ENCODE peak calls at places on chromosomes 13 and 19, in six cellular contexts. One of them, this sample, is unnamed.

GRCh38 chr13:33169273-33169980 is 116.1 kb downstream of the STARD13 start:
- DNase-seq in fibroblast of mammary gland: peak
- DNase-seq in CD4-positive, alpha-beta T cell: no peak
- DNase-seq in ovary: no peak
- DNase-seq in activated CD8-positive, alpha-beta T cell treated with anti-CD3 and anti-CD28 coated beads for 36 hours: no peak
- DNase-seq in GM12878: no peak
- DNase-seq in this sample: no peak

GRCh38 chr19:45681391-45682015 is 10.2 kb downstream of the SNRPD2 start:
- DNase-seq in fibroblast of mammary gland: peak
- DNase-seq in CD4-positive, alpha-beta T cell: peak
- DNase-seq in ovary: peak
- DNase-seq in activated CD8-positive, alpha-beta T cell treated with anti-CD3 and anti-CD28 coated beads for 36 hours: peak
- DNase-seq in GM12878: no peak
- DNase-seq in this sample: peak

GRCh38 chr13:75691183-75691582 is 55.1 kb downstream of the LMO7 start:
- DNase-seq in fibroblast of mammary gland: peak
- DNase-seq in CD4-positive, alpha-beta T cell: no peak
- DNase-seq in ovary: no peak
- DNase-seq in activated CD8-positive, alpha-beta T cell treated with anti-CD3 and anti-CD28 coated beads for 36 hours: no peak
- DNase-seq in GM12878: no peak
- DNase-seq in this sample: no peak

GRCh38 chr13:98416408-98416807 is 160.5 kb downstream of the STK24 start:
- DNase-seq in fibroblast of mammary gland: no peak
- DNase-seq in CD4-positive, alpha-beta T cell: no peak
- DNase-seq in ovary: no peak
- DNase-seq in activated CD8-positive, alpha-beta T cell treated with anti-CD3 and anti-CD28 coated beads for 36 hours: no peak
- DNase-seq in GM12878: no peak
- DNase-seq in this sample: no peak

GRCh38 chr13:112887557-112887991 is 81.4 kb upstream of the MCF2L start:
- DNase-seq in fibroblast of mammary gland: no peak
- DNase-seq in CD4-positive, alpha-beta T cell: no peak
- DNase-seq in ovary: no peak
- DNase-seq in activated CD8-positive, alpha-beta T cell treated with anti-CD3 and anti-CD28 coated beads for 36 hours: no peak
- DNase-seq in GM12878: no peak
- DNase-seq in this sample: no peak

GRCh38 chr13:109447667-109448066 is 338.7 kb downstream of the IRS2 start:
- DNase-seq in fibroblast of mammary gland: no peak
- DNase-seq in CD4-positive, alpha-beta T cell: no peak
- DNase-seq in ovary: no peak
- DNase-seq in activated CD8-positive, alpha-beta T cell treated with anti-CD3 and anti-CD28 coated beads for 36 hours: no peak
- DNase-seq in GM12878: no peak
- DNase-seq in this sample: no peak

GRCh38 chr19:34808566-34808965 is 35.6 kb upstream of the ZNF599 start:
- DNase-seq in fibroblast of mammary gland: peak
- DNase-seq in CD4-positive, alpha-beta T cell: no peak
- DNase-seq in ovary: no peak
- DNase-seq in activated CD8-positive, alpha-beta T cell treated with anti-CD3 and anti-CD28 coated beads for 36 hours: no peak
- DNase-seq in GM12878: no peak
- DNase-seq in this sample: no peak

GRCh38 chr13:59442946-59443345 is 720.8 kb downstream of the DIAPH3 start:
- DNase-seq in fibroblast of mammary gland: no peak
- DNase-seq in CD4-positive, alpha-beta T cell: no peak
- DNase-seq in ovary: no peak
- DNase-seq in activated CD8-positive, alpha-beta T cell treated with anti-CD3 and anti-CD28 coated beads for 36 hours: no peak
- DNase-seq in GM12878: no peak
- DNase-seq in this sample: no peak

DNA sequence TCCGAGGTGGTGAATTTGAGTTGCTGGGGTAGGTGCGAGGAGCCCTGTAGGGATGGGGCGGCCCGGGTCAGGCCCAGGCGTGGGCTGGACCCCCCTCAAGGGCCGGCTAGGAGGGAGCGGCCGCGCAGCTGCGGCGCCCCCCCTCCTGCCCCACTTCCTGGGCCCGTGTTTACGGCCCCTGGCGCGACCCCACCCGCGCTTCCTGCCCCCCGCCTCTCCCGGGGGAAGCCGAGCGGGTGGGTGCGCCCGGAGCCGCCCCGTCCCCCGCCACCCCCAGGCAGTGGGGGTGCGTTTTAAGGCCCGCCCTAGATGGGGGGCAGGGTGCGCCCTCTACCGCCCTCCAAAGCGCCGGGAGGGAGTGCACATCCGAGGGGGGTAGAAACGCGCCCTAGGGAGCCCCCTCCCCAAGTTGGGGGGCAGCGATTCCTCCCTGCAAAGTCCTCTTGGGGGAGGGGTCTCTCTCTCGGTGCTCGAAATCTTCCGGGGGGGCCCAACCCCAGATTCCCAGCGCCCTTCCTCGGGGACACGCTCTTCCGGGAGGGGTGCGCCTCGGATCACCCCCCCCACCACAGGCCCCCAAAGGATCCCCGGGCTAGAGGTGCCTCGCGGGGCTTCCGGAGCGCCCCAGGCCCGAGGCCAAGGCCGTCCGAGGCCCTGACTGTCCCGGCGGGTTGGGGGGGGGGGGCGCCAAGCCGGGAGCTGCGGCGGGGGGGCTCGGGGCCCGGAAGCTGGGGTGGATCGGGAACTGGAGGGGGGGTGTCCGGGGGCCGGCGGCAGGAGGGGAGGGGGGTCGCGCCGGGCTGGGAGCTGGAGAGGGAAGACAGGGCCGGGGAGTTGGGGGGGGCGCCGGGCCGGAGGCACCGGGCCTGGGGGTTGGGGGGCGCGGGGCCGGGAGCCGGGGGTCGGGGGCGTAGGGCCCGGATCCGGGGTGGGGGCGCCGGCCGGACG is 807 bp downstream of the TLE5 start:
- DNase-seq in fibroblast of mammary gland: no peak
- DNase-seq in CD4-positive, alpha-beta T cell: peak
- DNase-seq in ovary: peak
- DNase-seq in activated CD8-positive, alpha-beta T cell treated with anti-CD3 and anti-CD28 coated beads for 36 hours: peak
- DNase-seq in GM12878: no peak
- DNase-seq in this sample: peak
- TF ChIP-seq CTCF in fibroblast of mammary gland: peak
- TF ChIP-seq CTCF in CD4-positive, alpha-beta T cell: peak
- TF ChIP-seq CTCF in ovary: peak
- TF ChIP-seq CTCF in activated CD8-positive, alpha-beta T cell treated with anti-CD3 and anti-CD28 coated beads for 36 hours: no peak
- TF ChIP-seq CTCF in GM12878: peak
- TF ChIP-seq CTCF in this sample: peak

GRCh38 chr19:40365613-40366401 is 17.3 kb downstream of the PLD3 start:
- DNase-seq in fibroblast of mammary gland: peak
- DNase-seq in CD4-positive, alpha-beta T cell: no peak
- DNase-seq in ovary: peak
- DNase-seq in activated CD8-positive, alpha-beta T cell treated with anti-CD3 and anti-CD28 coated beads for 36 hours: peak
- DNase-seq in GM12878: no peak
- DNase-seq in this sample: peak

GRCh38 chr19:40365010-40365409 is 16.5 kb downstream of the PLD3 start:
- DNase-seq in fibroblast of mammary gland: no peak
- DNase-seq in CD4-positive, alpha-beta T cell: no peak
- DNase-seq in ovary: no peak
- DNase-seq in activated CD8-positive, alpha-beta T cell treated with anti-CD3 and anti-CD28 coated beads for 36 hours: no peak
- DNase-seq in GM12878: no peak
- DNase-seq in this sample: no peak

GRCh38 chr19:40367577-40368434 is 19.3 kb downstream of the PLD3 start:
- DNase-seq in fibroblast of mammary gland: no peak
- DNase-seq in CD4-positive, alpha-beta T cell: no peak
- DNase-seq in ovary: no peak
- DNase-seq in activated CD8-positive, alpha-beta T cell treated with anti-CD3 and anti-CD28 coated beads for 36 hours: no peak
- DNase-seq in GM12878: no peak
- DNase-seq in this sample: no peak

GRCh38 chr19:40369797-40370196 is 20.2 kb downstream of the HIPK4 start:
- DNase-seq in fibroblast of mammary gland: no peak
- DNase-seq in CD4-positive, alpha-beta T cell: no peak
- DNase-seq in ovary: no peak
- DNase-seq in activated CD8-positive, alpha-beta T cell treated with anti-CD3 and anti-CD28 coated beads for 36 hours: no peak
- DNase-seq in GM12878: no peak
- DNase-seq in this sample: no peak

DNA sequence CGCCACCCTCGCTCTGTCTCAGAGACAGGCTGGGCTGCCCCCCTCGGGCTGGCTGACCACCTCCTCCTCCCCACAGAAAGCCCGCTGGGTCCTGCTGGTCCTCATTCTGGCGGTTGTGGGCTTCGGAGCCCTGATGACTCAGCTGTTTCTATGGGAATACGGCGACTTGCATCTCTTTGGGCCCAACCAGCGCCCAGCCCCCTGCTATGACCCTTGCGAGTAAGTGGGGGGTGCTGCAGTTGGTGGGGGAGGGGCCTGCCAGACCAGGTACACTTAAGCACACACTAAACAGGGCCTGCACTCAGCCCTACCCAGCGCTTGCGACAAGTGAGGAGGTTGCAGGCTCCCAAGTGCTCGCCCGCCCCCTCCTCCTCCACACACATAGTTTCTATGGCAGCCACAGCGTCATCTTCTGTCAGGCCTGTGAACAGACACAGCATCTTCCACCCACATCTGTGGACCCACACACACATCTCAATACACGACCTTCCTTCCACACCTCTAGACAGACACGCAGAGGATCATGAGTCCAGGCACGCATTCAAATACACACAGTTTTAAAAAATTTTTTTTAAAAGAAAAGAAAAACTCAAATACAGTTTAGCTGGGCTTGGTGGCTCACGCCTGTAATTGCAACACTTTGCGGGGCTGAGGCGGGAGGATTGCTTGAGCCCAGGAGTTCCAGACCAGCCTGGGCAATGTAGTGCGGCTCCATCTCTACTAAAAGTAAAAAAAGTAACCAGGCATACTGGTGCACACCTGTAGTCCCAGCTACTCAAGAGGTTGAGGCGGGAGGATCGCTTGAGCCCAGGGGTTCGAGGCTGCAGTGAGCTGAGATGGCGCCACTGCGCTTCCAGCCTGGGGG is 18.4 kb downstream of the PLD3 start:
- DNase-seq in fibroblast of mammary gland: no peak
- DNase-seq in CD4-positive, alpha-beta T cell: no peak
- DNase-seq in ovary: no peak
- DNase-seq in activated CD8-positive, alpha-beta T cell treated with anti-CD3 and anti-CD28 coated beads for 36 hours: no peak
- DNase-seq in GM12878: no peak
- DNase-seq in this sample: no peak
- TF ChIP-seq CTCF in fibroblast of mammary gland: no peak
- TF ChIP-seq CTCF in CD4-positive, alpha-beta T cell: no peak
- TF ChIP-seq CTCF in ovary: no peak
- TF ChIP-seq CTCF in activated CD8-positive, alpha-beta T cell treated with anti-CD3 and anti-CD28 coated beads for 36 hours: no peak
- TF ChIP-seq CTCF in GM12878: no peak
- TF ChIP-seq CTCF in this sample: no peak

GRCh38 chr13:78131811-78132210 is 213.2 kb upstream of the EDNRB start:
- DNase-seq in fibroblast of mammary gland: peak
- DNase-seq in CD4-positive, alpha-beta T cell: no peak
- DNase-seq in ovary: no peak
- DNase-seq in activated CD8-positive, alpha-beta T cell treated with anti-CD3 and anti-CD28 coated beads for 36 hours: no peak
- DNase-seq in GM12878: no peak
- DNase-seq in this sample: no peak
- TF ChIP-seq CTCF in fibroblast of mammary gland: peak
- TF ChIP-seq CTCF in CD4-positive, alpha-beta T cell: peak
- TF ChIP-seq CTCF in ovary: no peak
- TF ChIP-seq CTCF in activated CD8-positive, alpha-beta T cell treated with anti-CD3 and anti-CD28 coated beads for 36 hours: no peak
- TF ChIP-seq CTCF in GM12878: no peak
- TF ChIP-seq CTCF in this sample: peak

DNA sequence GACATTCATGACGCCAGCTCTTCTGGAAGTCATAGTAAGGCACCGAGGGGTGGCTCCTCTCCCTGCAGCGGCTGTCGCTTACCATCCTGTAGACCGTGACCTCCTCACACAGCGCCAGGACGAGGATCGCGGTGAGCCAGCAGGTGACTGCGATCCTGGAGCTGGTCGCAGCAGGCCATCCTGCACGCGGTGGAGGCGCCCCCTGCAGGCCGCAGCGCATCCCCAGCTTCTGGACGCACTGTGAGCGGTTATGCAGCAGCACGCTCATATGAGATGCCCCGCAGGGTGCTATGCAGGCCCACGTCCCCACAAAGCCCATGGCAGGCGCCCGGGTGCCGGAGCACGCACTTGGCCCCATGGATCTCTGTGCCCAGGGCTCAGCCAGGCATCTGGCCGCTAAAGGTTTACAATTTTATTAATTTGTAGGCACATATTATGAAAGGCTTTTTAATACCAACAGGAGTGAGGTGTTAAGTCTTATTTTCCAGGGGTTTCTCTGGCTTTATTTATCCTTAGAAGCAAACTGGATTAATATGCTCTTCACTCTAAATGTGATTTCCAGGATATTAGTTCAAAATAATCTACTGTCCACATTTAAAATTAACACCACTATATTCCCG is 35.6 kb upstream of the PSPC1 start:
- DNase-seq in fibroblast of mammary gland: peak
- DNase-seq in CD4-positive, alpha-beta T cell: peak
- DNase-seq in ovary: no peak
- DNase-seq in activated CD8-positive, alpha-beta T cell treated with anti-CD3 and anti-CD28 coated beads for 36 hours: peak
- DNase-seq in GM12878: no peak
- DNase-seq in this sample: no peak
- TF ChIP-seq CTCF in fibroblast of mammary gland: peak
- TF ChIP-seq CTCF in CD4-positive, alpha-beta T cell: peak
- TF ChIP-seq CTCF in ovary: no peak
- TF ChIP-seq CTCF in activated CD8-positive, alpha-beta T cell treated with anti-CD3 and anti-CD28 coated beads for 36 hours: peak
- TF ChIP-seq CTCF in GM12878: peak
- TF ChIP-seq CTCF in this sample: peak

GRCh38 chr19:30498707-30499106 is 126.5 kb downstream of the ZNF536 start:
- DNase-seq in fibroblast of mammary gland: no peak
- DNase-seq in CD4-positive, alpha-beta T cell: no peak
- DNase-seq in ovary: no peak
- DNase-seq in activated CD8-positive, alpha-beta T cell treated with anti-CD3 and anti-CD28 coated beads for 36 hours: no peak
- DNase-seq in GM12878: no peak
- DNase-seq in this sample: no peak
- TF ChIP-seq CTCF in fibroblast of mammary gland: no peak
- TF ChIP-seq CTCF in CD4-positive, alpha-beta T cell: no peak
- TF ChIP-seq CTCF in ovary: no peak
- TF ChIP-seq CTCF in activated CD8-positive, alpha-beta T cell treated with anti-CD3 and anti-CD28 coated beads for 36 hours: no peak
- TF ChIP-seq CTCF in GM12878: no peak
- TF ChIP-seq CTCF in this sample: no peak

GRCh38 chr19:3380829-3381228 is 14.4 kb downstream of the NFIC start:
- DNase-seq in fibroblast of mammary gland: no peak
- DNase-seq in CD4-positive, alpha-beta T cell: no peak
- DNase-seq in ovary: no peak
- DNase-seq in activated CD8-positive, alpha-beta T cell treated with anti-CD3 and anti-CD28 coated beads for 36 hours: no peak
- DNase-seq in GM12878: no peak
- DNase-seq in this sample: no peak

GRCh38 chr19:3382460-3383100 is 16.2 kb downstream of the NFIC start:
- DNase-seq in fibroblast of mammary gland: no peak
- DNase-seq in CD4-positive, alpha-beta T cell: no peak
- DNase-seq in ovary: no peak
- DNase-seq in activated CD8-positive, alpha-beta T cell treated with anti-CD3 and anti-CD28 coated beads for 36 hours: no peak
- DNase-seq in GM12878: no peak
- DNase-seq in this sample: no peak

GRCh38 chr19:3381701-3382372 is 15.5 kb downstream of the NFIC start:
- DNase-seq in fibroblast of mammary gland: peak
- DNase-seq in CD4-positive, alpha-beta T cell: no peak
- DNase-seq in ovary: peak
- DNase-seq in activated CD8-positive, alpha-beta T cell treated with anti-CD3 and anti-CD28 coated beads for 36 hours: no peak
- DNase-seq in GM12878: no peak
- DNase-seq in this sample: no peak

GRCh38 chr19:3386447-3387234 is 20.3 kb downstream of the NFIC start:
- DNase-seq in fibroblast of mammary gland: no peak
- DNase-seq in CD4-positive, alpha-beta T cell: no peak
- DNase-seq in ovary: no peak
- DNase-seq in activated CD8-positive, alpha-beta T cell treated with anti-CD3 and anti-CD28 coated beads for 36 hours: no peak
- DNase-seq in GM12878: no peak
- DNase-seq in this sample: no peak

GRCh38 chr19:3383121-3383722 is 16.8 kb downstream of the NFIC start:
- DNase-seq in fibroblast of mammary gland: peak
- DNase-seq in CD4-positive, alpha-beta T cell: no peak
- DNase-seq in ovary: peak
- DNase-seq in activated CD8-positive, alpha-beta T cell treated with anti-CD3 and anti-CD28 coated beads for 36 hours: no peak
- DNase-seq in GM12878: no peak
- DNase-seq in this sample: no peak
- TF ChIP-seq CTCF in fibroblast of mammary gland: no peak
- TF ChIP-seq CTCF in CD4-positive, alpha-beta T cell: no peak
- TF ChIP-seq CTCF in ovary: no peak
- TF ChIP-seq CTCF in activated CD8-positive, alpha-beta T cell treated with anti-CD3 and anti-CD28 coated beads for 36 hours: no peak
- TF ChIP-seq CTCF in GM12878: no peak
- TF ChIP-seq CTCF in this sample: no peak